ENCODE peak calls at places on chromosomes 4 and X, in nine cellular contexts. S, Q, V, T, D, P, M, A and W are unnamed samples.

GRCh38 chr4:159219862-159220261 is 117.0 kb downstream of the RAPGEF2 start:
- DNase-seq in M (no peak), Q (no peak), P (no peak), D (no peak), S (no peak), T (no peak), A (no peak), V (no peak), W (no peak)

GRCh38 chr4:180057891-180058643 is 2185.1 kb upstream of the TENM3 start:
- DNase-seq in S (peak; percentile 23), V (no peak), T (peak; percentile 15), P (no peak), Q (peak; percentile 43), M (no peak), D (peak; percentile 69), A (peak; percentile 46), W (no peak)

GRCh38 chr4:125323547-125324100 is 8.9 kb downstream of the FAT4 start:
- DNase-seq in V (no peak), Q (no peak), M (no peak), A (no peak), S (peak; percentile 82), D (no peak), T (peak; percentile 80), P (no peak), W (no peak)

GRCh38 chr4:19239565-19239964 is 1012.1 kb upstream of the SLIT2 start:
- DNase-seq in S (peak; percentile 75), Q (no peak), D (no peak), A (no peak), V (no peak), T (peak; percentile 41), M (no peak), P (no peak), W (no peak)

GRCh38 chr4:1330761-1331590 is 16.0 kb upstream of the UVSSA start:
- DNase-seq in P (no peak), A (no peak), T (no peak), D (no peak), M (no peak), Q (no peak), S (no peak), V (no peak), W (no peak)

GRCh38 chrX:77342028-77342427 is 105.2 kb upstream of the FGF16 start:
- DNase-seq in S (no peak), Q (no peak), A (no peak), T (no peak), V (no peak), P (no peak), D (no peak), M (no peak), W (no peak)

GRCh38 chrX:13994104-13994503 is 35.6 kb downstream of the GEMIN8 start:
- DNase-seq in Q (no peak), V (no peak), P (no peak), M (no peak), S (no peak), T (no peak), D (no peak), A (no peak), W (no peak)

GRCh38 chrX:41491267-41492004 is 44.3 kb downstream of the NYX start:
- DNase-seq in Q (no peak), T (peak; percentile 90), P (no peak), A (no peak), M (no peak), V (no peak), S (peak; percentile 96), D (no peak), W (no peak)

GRCh38 chrX:43655961-43656494 is at the start of gene MAOA:
- DNase-seq in Q (peak; percentile 92), S (no peak), V (peak; percentile 87), P (peak; percentile 86), D (peak; percentile 92), A (peak; percentile 92), T (no peak), M (peak; percentile 72), W (peak; percentile 80)

GRCh38 chr4:105715692-105716278 is 7.2 kb downstream of the GSTCD start:
- DNase-seq in S (peak; percentile 17), M (no peak), Q (no peak), D (no peak), T (peak; percentile 67), V (no peak), A (no peak), P (no peak), W (no peak)

GRCh38 chr4:106238819-106239420 is 77.1 kb downstream of the TBCK start:
- DNase-seq in S (peak; percentile 14), T (peak; percentile 59), P (no peak), Q (no peak), D (no peak), M (no peak), A (no peak), V (no peak), W (no peak)

GRCh38 chr4:147110968-147111367 is 165.3 kb upstream of the TTC29 start:
- DNase-seq in Q (no peak), A (no peak), M (no peak), D (no peak), V (no peak), P (no peak), S (no peak), T (peak; percentile 35), W (no peak)

GRCh38 chr4:108172231-108172779 is 3.6 kb upstream of the LEF1 start:
- DNase-seq in D (peak; percentile 67), S (peak; percentile 24), P (no peak), A (no peak), T (peak; percentile 18), M (no peak), V (no peak), Q (no peak), W (no peak)

GRCh38 chr4:2948895-2949781 is 14.1 kb downstream of the NOP14 start:
- DNase-seq in Q (no peak), M (no peak), P (no peak), V (peak; percentile 62), A (peak; percentile 70), D (no peak), S (no peak), T (peak; percentile 50), W (no peak)

GRCh38 chr4:20313237-20314030 is 61.7 kb downstream of the SLIT2 start:
- DNase-seq in M (no peak), V (no peak), T (no peak), A (no peak), P (no peak), Q (no peak), D (no peak), S (no peak), W (no peak)

GRCh38 chr4:164485169-164485568 is 268.8 kb upstream of the SMIM31 start:
- DNase-seq in A (no peak), T (no peak), M (no peak), P (no peak), S (no peak), D (no peak), V (no peak), Q (no peak), W (no peak)

GRCh38 chr4:37989398-37990260 is 29.4 kb downstream of the PTTG2 start:
- DNase-seq in M (no peak), P (no peak), D (no peak), S (no peak), A (no peak), Q (no peak), T (no peak), V (no peak), W (no peak)

GRCh38 chr4:37990731-37991130 is 30.5 kb downstream of the PTTG2 start:
- DNase-seq in V (no peak), A (no peak), Q (no peak), T (no peak), S (no peak), P (no peak), D (no peak), M (no peak), W (no peak)

GRCh38 chr4:37994569-37994968 is 34.4 kb downstream of the PTTG2 start:
- DNase-seq in T (no peak), S (no peak), P (no peak), Q (no peak), M (no peak), D (no peak), V (no peak), A (no peak), W (no peak)

GRCh38 chr4:37993806-37994205 is 33.6 kb downstream of the PTTG2 start:
- DNase-seq in T (no peak), D (no peak), V (no peak), M (peak; percentile 47), P (no peak), A (no peak), Q (no peak), S (no peak), W (no peak)

GRCh38 chr4:37991623-37992410 is 31.6 kb downstream of the PTTG2 start:
- DNase-seq in Q (no peak), S (no peak), M (no peak), D (no peak), V (no peak), P (no peak), T (no peak), A (no peak), W (no peak)
- H3K4me1 ChIP-seq in Q (peaks cover 56% of the 10 kb centered on the region), S (no peaks in the 10 kb centered on the region), M (peaks cover 13% of the 10 kb centered on the region), D (peaks cover 25% of the 10 kb centered on the region), V (peaks cover 5% of the 10 kb centered on the region), P (peaks cover 6% of the 10 kb centered on the region), T (no peaks in the 10 kb centered on the region), A (no peaks in the 10 kb centered on the region), W (peaks cover 89% of the 10 kb centered on the region)

GRCh38 chrX:123648028-123648810 is 84.6 kb downstream of the THOC2 start:
- DNase-seq in V (peak; percentile 61), D (peak; percentile 69), M (no peak), T (peak; percentile 44), Q (peak; percentile 60), S (peak; percentile 74), P (no peak), A (peak; percentile 54), W (no peak)
- H3K27ac ChIP-seq in V (no peak overlapping the region), D (no peak overlapping the region), M (no peak overlapping the region), T (no peak overlapping the region), Q (peak overlapping the region; percentile 21), S (no peak overlapping the region), P (no peak overlapping the region), A (peak overlapping the region; percentile 25), W (no peak overlapping the region)

DNA sequence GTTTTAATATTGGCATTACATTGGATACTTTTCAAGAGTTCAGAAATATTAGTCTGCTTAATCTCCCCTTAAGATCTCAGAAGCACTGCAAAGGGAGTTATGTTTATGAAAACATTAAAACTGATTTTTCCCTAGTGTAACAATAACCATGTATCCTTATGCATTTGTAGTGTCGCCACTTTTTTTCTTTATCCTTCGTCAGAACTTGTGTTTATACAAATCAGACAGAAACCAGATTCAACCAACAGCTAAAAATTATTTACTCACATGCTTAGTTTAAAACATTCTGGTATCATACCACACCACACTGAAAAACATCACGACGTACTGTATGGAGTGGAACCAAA is 1.3 kb downstream of the SETD7 start:
- DNase-seq in V (no peak), A (no peak), S (no peak), M (no peak), T (no peak), D (no peak), Q (no peak), P (no peak), W (no peak)
- H3K4me1 ChIP-seq in V (peaks cover 50% of the 10 kb centered on the region), A (no peaks in the 10 kb centered on the region), S (peaks cover 40% of the 10 kb centered on the region), M (no peaks in the 10 kb centered on the region), T (peaks cover 38% of the 10 kb centered on the region), D (peaks cover 47% of the 10 kb centered on the region), Q (peaks cover 68% of the 10 kb centered on the region), P (peaks cover 32% of the 10 kb centered on the region), W (peaks cover 88% of the 10 kb centered on the region)

DNA sequence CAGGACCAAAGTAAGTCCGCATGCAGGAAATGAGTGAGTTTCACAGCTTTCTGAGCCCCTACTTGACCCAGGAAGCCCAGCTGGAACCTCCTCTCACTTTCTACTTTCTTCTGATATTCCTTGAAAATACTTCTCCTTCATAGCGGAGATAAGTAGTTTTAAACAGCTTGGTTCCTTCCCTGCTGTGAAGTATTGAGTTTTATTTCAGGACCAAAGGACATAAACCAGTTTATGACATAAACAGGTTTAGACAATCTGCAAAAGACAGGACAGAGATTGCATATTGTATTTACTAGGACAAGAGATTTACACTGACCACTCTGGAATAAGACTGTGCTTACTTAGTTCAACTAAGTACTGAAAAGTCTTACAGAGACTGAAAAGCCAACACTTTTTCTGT is 54.8 kb downstream of the PAGE2 start:
- DNase-seq in Q (no peak), S (no peak), T (no peak), V (no peak), D (no peak), M (no peak), A (no peak), P (no peak), W (no peak)
- H3K27ac ChIP-seq in Q (no peak overlapping the region), S (no peak overlapping the region), T (no peak overlapping the region), V (no peak overlapping the region), D (no peak overlapping the region), M (no peak overlapping the region), A (no peak overlapping the region), P (no peak overlapping the region), W (no peak overlapping the region)